ENCODE peak calls at places on chromosomes 4 and X, in ten cellular contexts. J, H, D, Y, U, E, F, Z, X and G are unnamed samples.

GRCh38 chr4:146524663-146525062 is 2.9 kb upstream of the SLC10A7 start:
- DNase-seq in E (no peak), F (no peak), U (no peak), Z (no peak), X (no peak), J (no peak), D (no peak), H (no peak), Y (no peak), G (no peak)

GRCh38 chr4:71974681-71975080 is 57.1 kb upstream of the NPFFR2 start:
- DNase-seq in U (no peak), Y (peak), H (no peak), F (peak), J (no peak), Z (no peak), E (no peak), D (no peak), X (peak), G (no peak)

GRCh38 chr4:76896731-76897521 is 1.0 kb downstream of the SOWAHB start:
- DNase-seq in U (no peak), J (no peak), Y (peak), X (no peak), F (no peak), H (peak), E (no peak), D (no peak), Z (no peak), G (peak)

GRCh38 chrX:22060451-22060940 is 28.4 kb downstream of the PHEX start:
- DNase-seq in H (no peak), U (no peak), F (no peak), J (no peak), X (peak), Y (no peak), E (peak), D (no peak), Z (no peak), G (no peak)

GRCh38 chr4:93178279-93178678 is 650.3 kb upstream of the ATOH1 start:
- DNase-seq in F (no peak), E (no peak), X (no peak), H (no peak), Y (no peak), D (no peak), J (no peak), Z (no peak), U (no peak), G (no peak)

GRCh38 chr4:145299380-145300076 is 119.1 kb upstream of the OTUD4 start:
- DNase-seq in X (peak), E (peak), Y (no peak), J (no peak), F (peak), D (no peak), H (no peak), Z (no peak), U (peak), G (no peak)

GRCh38 chr4:81215219-81215892 is at the start of gene PRKG2:
- DNase-seq in E (no peak), X (no peak), F (no peak), J (no peak), U (no peak), D (no peak), H (no peak), Y (no peak), Z (no peak), G (peak)

GRCh38 chr4:86155766-86156165 is 204.1 kb downstream of the MAPK10 start:
- DNase-seq in F (no peak), D (no peak), E (no peak), H (no peak), Z (no peak), U (no peak), J (no peak), X (no peak), Y (no peak), G (no peak)

GRCh38 chrX:45710081-45710801 is 509.6 kb upstream of the DIPK2B start:
- DNase-seq in Y (peak), D (no peak), F (peak), H (no peak), Z (no peak), X (peak), E (peak), U (peak), J (no peak), G (no peak)

GRCh38 chr4:94420356-94420755 is 31.4 kb upstream of the PDLIM5 start:
- DNase-seq in Y (no peak), X (no peak), Z (no peak), E (no peak), H (no peak), F (peak), D (no peak), J (no peak), U (no peak), G (no peak)

GRCh38 chr4:159248383-159249178 is 145.7 kb downstream of the RAPGEF2 start:
- DNase-seq in D (no peak), X (peak), H (peak), F (peak), U (no peak), E (peak), J (no peak), Y (no peak), Z (no peak), G (no peak)

GRCh38 chr4:120348521-120348920 is 281.9 kb upstream of the MAD2L1 start:
- DNase-seq in H (no peak), U (no peak), Y (no peak), E (no peak), J (no peak), X (no peak), Z (no peak), D (no peak), F (peak), G (no peak)

GRCh38 chr4:866761-867390 is 40.9 kb upstream of the CPLX1 start:
- DNase-seq in H (no peak), J (no peak), X (no peak), F (peak), U (no peak), Y (peak), Z (no peak), D (peak), E (no peak), G (no peak)

GRCh38 chrX:34901761-34902160 is 40.8 kb upstream of the FAM47B start:
- DNase-seq in F (peak), Y (no peak), E (no peak), Z (no peak), J (no peak), X (peak), D (no peak), H (no peak), U (no peak), G (no peak)

GRCh38 chrX:48826876-48827653 is 752 bp downstream of the ERAS start:
- DNase-seq in E (no peak), X (no peak), J (no peak), Z (no peak), Y (no peak), H (no peak), D (no peak), U (no peak), F (no peak), G (no peak)

GRCh38 chr4:27205994-27206393 is 345.4 kb downstream of the STIM2 start:
- DNase-seq in Y (no peak), H (no peak), U (no peak), D (no peak), E (no peak), X (peak), Z (no peak), F (peak), J (no peak), G (no peak)

GRCh38 chrX:23819385-23820234 is 36.6 kb downstream of the SAT1 start:
- DNase-seq in F (peak), E (no peak), D (no peak), J (no peak), Z (no peak), H (no peak), Y (no peak), X (peak), U (no peak), G (no peak)

GRCh38 chr4:159515314-159516025 is 412.6 kb downstream of the RAPGEF2 start:
- DNase-seq in J (no peak), X (no peak), Z (no peak), Y (no peak), E (no peak), D (no peak), H (no peak), F (no peak), U (no peak), G (no peak)

GRCh38 chrX:123223409-123223808 is 39.3 kb downstream of the GRIA3 start:
- DNase-seq in Z (no peak), X (no peak), Y (no peak), U (no peak), E (no peak), F (no peak), J (no peak), H (no peak), D (no peak), G (no peak)

GRCh38 chr4:165464813-165465381 is 86.1 kb downstream of the CPE start:
- DNase-seq in U (no peak), F (peak), Z (no peak), X (peak), J (no peak), D (no peak), E (no peak), Y (peak), H (peak), G (peak)

GRCh38 chrX:13029341-13029740 is 15.1 kb downstream of the FAM9C start:
- DNase-seq in Z (no peak), H (no peak), J (no peak), F (peak), X (peak), E (no peak), U (no peak), D (no peak), Y (peak), G (no peak)

GRCh38 chr4:22551550-22551949 is 35.7 kb upstream of the ADGRA3 start:
- DNase-seq in F (no peak), Z (no peak), U (no peak), D (no peak), Y (no peak), X (no peak), E (no peak), H (no peak), J (no peak), G (no peak)

GRCh38 chr4:94410678-94411206 is 41.0 kb upstream of the PDLIM5 start:
- DNase-seq in D (no peak), Y (peak), U (no peak), X (peak), J (peak), E (no peak), F (peak), H (no peak), Z (no peak), G (no peak)

GRCh38 chr4:29259556-29259955 is 1460.6 kb upstream of the PCDH7 start:
- DNase-seq in U (no peak), J (no peak), H (no peak), F (no peak), E (no peak), Z (no peak), Y (no peak), X (no peak), D (no peak), G (no peak)

GRCh38 chr4:167114416-167114971 is 119.8 kb downstream of the SPOCK3 start:
- DNase-seq in F (peak), Y (no peak), H (no peak), D (no peak), J (no peak), U (no peak), E (no peak), Z (no peak), X (peak), G (no peak)

GRCh38 chr4:173526034-173526482 is 4.0 kb downstream of the HAND2 start:
- DNase-seq in F (peak), D (no peak), U (no peak), J (no peak), X (peak), H (peak), Y (no peak), E (no peak), Z (no peak), G (no peak)

GRCh38 chr4:41602886-41603503 is 65.0 kb downstream of the LIMCH1 start:
- DNase-seq in X (no peak), H (no peak), Z (no peak), E (no peak), F (no peak), J (no peak), D (no peak), U (no peak), Y (no peak), G (no peak)

GRCh38 chr4:174307694-174308093 is 24.0 kb downstream of the CEP44 start:
- DNase-seq in Y (no peak), H (no peak), X (no peak), F (no peak), D (no peak), J (no peak), E (no peak), Z (no peak), U (no peak), G (no peak)

GRCh38 chrX:32987139-32987538 is 224.2 kb downstream of the DMD start:
- DNase-seq in F (no peak), U (no peak), H (no peak), E (no peak), X (no peak), D (no peak), J (no peak), Y (no peak), Z (no peak), G (peak)